ENCODE peak calls at places on chromosomes 1 and 21, in six cellular contexts. W, R, S, T, K and A are unnamed samples.

GRCh38 chr1:5757177-5757820 is 234.9 kb downstream of the NPHP4 start:
- DNase-seq in S (no peak), K (no peak), T (no peak), R (no peak), W (no peak), A (no peak)

GRCh38 chr21:42067531-42068255 is 3.4 kb upstream of the UMODL1 start:
- DNase-seq in R (no peak), S (no peak), T (no peak), W (no peak), K (no peak), A (no peak)

GRCh38 chr1:153805929-153806750 is 30.9 kb downstream of the SLC27A3 start:
- DNase-seq in S (no peak), K (no peak), R (no peak), T (no peak), W (no peak), A (peak)

GRCh38 chr1:117146570-117147340 is 25.2 kb upstream of the TRIM45 start:
- DNase-seq in W (no peak), T (no peak), S (no peak), R (no peak), K (no peak), A (no peak)

GRCh38 chr1:9061949-9062555 is 7.4 kb downstream of the SLC2A5 start:
- DNase-seq in R (no peak), W (no peak), S (no peak), T (no peak), K (no peak), A (no peak)

GRCh38 chr1:3393987-3394920 is 60.2 kb upstream of the ARHGEF16 start:
- DNase-seq in S (no peak), R (no peak), W (no peak), K (no peak), T (no peak), A (no peak)

GRCh38 chr1:154474802-154475201 is 27.2 kb upstream of the TDRD10 start:
- DNase-seq in K (no peak), S (no peak), T (no peak), R (no peak), W (no peak), A (no peak)

GRCh38 chr1:205512059-205513045 is 7.9 kb downstream of the CDK18 start:
- DNase-seq in K (no peak), S (no peak), W (no peak), T (no peak), R (peak), A (no peak)